ENCODE peak calls at places on chromosomes 16 and 17, in four cellular contexts. P is HuH-7, H is M059J, S is endothelial cell. G is an unnamed sample.
A peak's percentile ranks its signal among the peaks of the same experiment; 100 is the strongest.

GRCh38 chr17:77354721-77355455 is 214.1 kb downstream of the SEC14L1 start:
- DNase-seq in P (no peak), S (no peak), H (peak; percentile 78), G (peak; percentile 36)

GRCh38 chr16:87681990-87682570 is 79.8 kb downstream of the JPH3 start:
- DNase-seq in S (no peak), H (peak; percentile 58), P (peak; percentile 75), G (peak; percentile 94)

GRCh38 chr16:55340445-55340844 is 16.4 kb downstream of the IRX6 start:
- DNase-seq in P (no peak), H (no peak), S (no peak), G (no peak)

GRCh38 chr16:27432600-27432957 is 30.6 kb downstream of the IL21R start:
- DNase-seq in P (no peak), H (peak; percentile 69), S (peak; percentile 1), G (no peak)

GRCh38 chr17:78318843-78319242 is 41.0 kb downstream of the SOCS3 start:
- DNase-seq in S (no peak), P (no peak), H (no peak), G (no peak)

GRCh38 chr16:72983728-72984350 is 64.1 kb downstream of the ZFHX3 start:
- DNase-seq in P (no peak), S (no peak), H (no peak), G (no peak)

GRCh38 chr16:54407596-54407995 is 121.0 kb upstream of the IRX3 start:
- DNase-seq in P (no peak), S (no peak), H (peak; percentile 43), G (no peak)

GRCh38 chr16:68776821-68777485 is 39.9 kb downstream of the CDH1 start:
- DNase-seq in H (peak; percentile 11), S (no peak), P (no peak), G (no peak)

GRCh38 chr16:57689772-57690558 is 4.6 kb upstream of the DRC7 start:
- DNase-seq in P (no peak), S (peak; percentile 70), H (no peak), G (peak; percentile 49)

GRCh38 chr17:34161600-34161999 is 93.5 kb upstream of the CCL2 start:
- DNase-seq in S (no peak), P (no peak), H (no peak), G (no peak)

GRCh38 chr17:43645765-43646481 is 15.8 kb downstream of the MEOX1 start:
- DNase-seq in H (peak; percentile 11), S (peak; percentile 73), P (peak; percentile 45), G (peak; percentile 94)

GRCh38 chr16:67110136-67110847 is 551 bp downstream of the PHAF1 start:
- DNase-seq in S (no peak), P (no peak), H (no peak), G (no peak)

GRCh38 chr16:71916397-71916920 is 21.1 kb downstream of the IST1 start:
- DNase-seq in P (no peak), H (no peak), S (no peak), G (no peak)

GRCh38 chr17:6567528-6568185 is 11.3 kb upstream of the PITPNM3 start:
- DNase-seq in H (no peak), P (no peak), S (no peak), G (peak; percentile 77)

GRCh38 chr17:56939869-56940484 is 20.9 kb downstream of the COIL start:
- DNase-seq in P (peak; percentile 52), H (peak; percentile 64), S (no peak), G (peak; percentile 70)

GRCh38 chr16:11431915-11432465 is 86.7 kb downstream of the RMI2 start:
- DNase-seq in S (no peak), H (no peak), P (no peak), G (no peak)

GRCh38 chr17:70067104-70067503 is 7.9 kb upstream of the KCNJ16 start:
- DNase-seq in H (no peak), P (no peak), S (no peak), G (no peak)

G was measured in H7.